ENCODE peak calls at places on chromosomes 13 and 19, in nine cellular contexts. B, I, H, Q, X, A, Y, F and R are unnamed samples. For H3K4me1, the result is how much of the 10 kb centered on the place peaks cover.

GRCh38 chr19:18682807-18683108 is 722 bp upstream of the CRTC1 start:
- DNase-seq in Q (no peak), A (no peak), B (no peak), Y (no peak), F (no peak), X (no peak), I (no peak), H (no peak), R (no peak)

GRCh38 chr13:100394005-100394695 is 194.4 kb downstream of the GGACT start:
- DNase-seq in Y (peak), F (peak), A (no peak), Q (no peak), B (no peak), X (no peak), I (no peak), H (no peak), R (no peak)

GRCh38 chr19:29372461-29372860 is 153.3 kb upstream of the VSTM2B start:
- DNase-seq in Y (no peak), A (no peak), Q (no peak), F (no peak), X (peak), I (no peak), B (peak), H (no peak), R (peak)

GRCh38 chr19:51994048-51994644 is 7.5 kb upstream of the ZNF350 start:
- DNase-seq in F (no peak), X (no peak), B (no peak), Y (no peak), H (no peak), A (no peak), Q (no peak), I (no peak), R (no peak)

GRCh38 chr19:39969681-39970423 is 1.1 kb upstream of the PSMC4 start:
- DNase-seq in X (no peak), Q (no peak), I (no peak), A (no peak), B (no peak), F (peak), Y (peak), H (no peak), R (no peak)

GRCh38 chr19:11422163-11423068 is 3.3 kb upstream of the RGL3 start:
- DNase-seq in F (peak), I (peak), A (peak), X (peak), B (peak), Q (peak), H (peak), Y (peak), R (peak)

GRCh38 chr19:4456566-4456842 is 1.1 kb downstream of the UBXN6 start:
- DNase-seq in F (no peak), H (no peak), I (no peak), Y (no peak), Q (peak), B (peak), X (no peak), A (peak), R (no peak)

GRCh38 chr13:30976041-30976440 is 43.6 kb downstream of the TEX26 start:
- DNase-seq in H (no peak), B (no peak), X (no peak), I (no peak), A (no peak), Y (no peak), Q (no peak), F (no peak), R (no peak)

GRCh38 chr13:107379398-107380155 is 811.6 kb upstream of the ARGLU1 start:
- DNase-seq in X (no peak), F (no peak), Q (no peak), B (no peak), A (no peak), I (no peak), Y (no peak), H (no peak), R (no peak)

GRCh38 chr13:102484329-102484728 is 82.5 kb upstream of the FGF14 start:
- DNase-seq in H (no peak), Q (peak), Y (no peak), A (no peak), F (no peak), X (no peak), I (no peak), B (no peak), R (no peak)

GRCh38 chr19:6767081-6767356 is 216 bp downstream of the SH2D3A start:
- DNase-seq in X (no peak), H (no peak), Q (peak), B (no peak), A (no peak), Y (no peak), I (no peak), F (no peak), R (no peak)

GRCh38 chr19:13092608-13093260 is 9.9 kb downstream of the LYL1 start:
- DNase-seq in X (no peak), H (no peak), A (no peak), F (no peak), I (no peak), Q (no peak), B (no peak), Y (no peak), R (no peak)

GRCh38 chr13:109684836-109685602 is 101.4 kb downstream of the IRS2 start:
- DNase-seq in X (peak), B (no peak), Y (no peak), Q (peak), A (no peak), H (peak), I (peak), F (no peak), R (no peak)

GRCh38 chr13:52833261-52833660 is 15.2 kb downstream of the PCDH8 start:
- DNase-seq in X (no peak), I (no peak), F (no peak), A (no peak), H (no peak), Y (no peak), B (peak), Q (no peak), R (no peak)

GRCh38 chr13:91111476-91112190 is 235.9 kb upstream of the MIR17HG start:
- DNase-seq in H (no peak), F (no peak), Q (no peak), B (no peak), I (no peak), X (no peak), A (no peak), Y (no peak), R (no peak)

GRCh38 chr13:72023895-72024294 is 156.9 kb upstream of the DACH1 start:
- DNase-seq in A (no peak), F (no peak), H (no peak), I (no peak), X (no peak), B (no peak), Y (no peak), Q (no peak), R (no peak)

GRCh38 chr13:32164622-32165268 is 133.2 kb downstream of the FRY start:
- DNase-seq in Q (peak), A (no peak), H (no peak), F (peak), I (no peak), B (peak), Y (peak), X (no peak), R (peak)

GRCh38 chr13:26989261-26990007 is 182.2 kb downstream of the USP12 start:
- DNase-seq in Y (no peak), F (no peak), I (no peak), A (peak), H (no peak), Q (no peak), X (no peak), B (no peak), R (no peak)

GRCh38 chr13:110108348-110109139 is 198.4 kb downstream of the COL4A1 start:
- DNase-seq in A (peak), Q (peak), X (peak), I (peak), H (peak), F (no peak), B (peak), Y (no peak), R (peak)

GRCh38 chr13:21405309-21405708 is 53.8 kb downstream of the ZDHHC20 start:
- DNase-seq in H (no peak), Q (peak), X (no peak), B (no peak), A (no peak), F (no peak), Y (no peak), I (no peak), R (no peak)

GRCh38 chr13:72284791-72285190 is 417.8 kb upstream of the DACH1 start:
- DNase-seq in H (no peak), X (no peak), B (no peak), I (no peak), Y (no peak), Q (no peak), A (no peak), F (no peak), R (no peak)

GRCh38 chr19:41479757-41480191 is 36.8 kb downstream of the ERICH4 start:
- DNase-seq in B (no peak), A (no peak), Q (no peak), X (peak), F (no peak), Y (no peak), I (peak), H (no peak), R (peak)

GRCh38 chr13:80814541-80814940 is 473.6 kb upstream of the SPRY2 start:
- DNase-seq in A (no peak), H (no peak), Q (no peak), F (no peak), I (no peak), X (no peak), B (no peak), Y (no peak), R (no peak)

GRCh38 chr13:91240341-91240740 is 107.1 kb upstream of the MIR17HG start:
- DNase-seq in H (no peak), F (no peak), A (no peak), Q (no peak), X (no peak), I (no peak), B (no peak), Y (no peak), R (no peak)

GRCh38 chr19:37470216-37470615 is 1.1 kb downstream of the ZNF570 start:
- DNase-seq in A (no peak), H (no peak), X (no peak), F (no peak), I (no peak), Q (peak), B (no peak), Y (no peak), R (no peak)

GRCh38 chr19:54390942-54391577 is 24.2 kb upstream of the TTYH1 start:
- DNase-seq in A (no peak), X (peak), Y (peak), H (no peak), B (peak), I (no peak), Q (peak), F (peak), R (no peak)

GRCh38 chr19:4197625-4198466 is 15.4 kb downstream of the ANKRD24 start:
- DNase-seq in Y (no peak), Q (peak), I (no peak), X (no peak), A (no peak), H (no peak), F (no peak), B (peak), R (no peak)

GRCh38 chr13:47134939-47135489 is 238.2 kb upstream of the HTR2A start:
- DNase-seq in I (no peak), X (no peak), B (no peak), F (no peak), A (no peak), H (no peak), Y (no peak), Q (no peak), R (no peak)

GRCh38 chr13:19062801-19063200 is 118.8 kb downstream of the TUBA3C start:
- DNase-seq in A (no peak), F (no peak), Y (no peak), B (no peak), Q (no peak), I (no peak), X (no peak), H (no peak), R (no peak)

GRCh38 chr19:944171-944567 is 18.3 kb downstream of the ARID3A start:
- DNase-seq in H (no peak), I (no peak), B (no peak), Q (peak), A (no peak), F (no peak), X (no peak), Y (no peak), R (no peak)

GRCh38 chr19:32396046-32396652 is 9.4 kb upstream of the DPY19L3 start:
- DNase-seq in Y (no peak), I (no peak), Q (peak), A (no peak), F (no peak), X (no peak), B (no peak), H (no peak), R (no peak)

GRCh38 chr19:30029721-30030510 is 87.9 kb downstream of the URI1 start:
- DNase-seq in I (no peak), Q (peak), X (no peak), B (no peak), A (no peak), F (no peak), Y (no peak), H (no peak), R (no peak)

GRCh38 chr19:12611361-12611699 is 610 bp downstream of the ZNF791 start:
- DNase-seq in X (peak), B (peak), Q (peak), H (peak), F (no peak), Y (no peak), A (peak), I (peak), R (peak)

GRCh38 chr19:1105873-1106840 is 2.4 kb downstream of the GPX4 start:
- DNase-seq in H (no peak), Q (no peak), I (no peak), X (no peak), A (no peak), Y (no peak), F (no peak), B (no peak), R (no peak)

GRCh38 chr13:106847049-106847448 is 279.1 kb upstream of the ARGLU1 start:
- DNase-seq in F (no peak), Y (no peak), H (no peak), I (no peak), X (no peak), B (no peak), Q (no peak), A (no peak), R (no peak)

GRCh38 chr13:97889803-97890202 is 63.7 kb upstream of the IPO5 start:
- DNase-seq in I (peak), H (peak), X (no peak), Q (no peak), A (no peak), F (no peak), B (no peak), Y (no peak), R (no peak)

GRCh38 chr13:43368003-43368402 is 344.6 kb downstream of the DNAJC15 start:
- DNase-seq in Q (peak), A (no peak), F (peak), B (no peak), I (no peak), Y (peak), H (no peak), X (peak), R (no peak)

GRCh38 chr13:43363156-43363918 is 340.0 kb downstream of the DNAJC15 start:
- DNase-seq in Q (no peak), H (no peak), F (no peak), I (no peak), Y (no peak), B (no peak), X (no peak), A (no peak), R (no peak)

GRCh38 chr13:43360911-43361605 is 337.7 kb downstream of the DNAJC15 start:
- DNase-seq in I (no peak), F (no peak), B (no peak), Y (no peak), X (no peak), A (no peak), Q (no peak), H (no peak), R (no peak)

GRCh38 chr13:43365042-43365344 is 341.6 kb downstream of the DNAJC15 start:
- DNase-seq in I (no peak), X (no peak), Y (no peak), A (no peak), B (no peak), H (no peak), Q (no peak), F (no peak), R (no peak)

GRCh38 chr13:43364210-43365041 is 341.0 kb downstream of the DNAJC15 start:
- DNase-seq in I (peak), F (no peak), A (peak), B (no peak), Q (no peak), X (no peak), Y (no peak), H (no peak), R (no peak)
- H3K4me3 ChIP-seq in I (no peak), F (no peak), A (peak), B (no peak), Q (no peak), X (no peak), Y (no peak), H (peak), R (no peak)

GRCh38 chr19:45420871-45421270 is 2.8 kb downstream of the ERCC1 start:
- DNase-seq in H (no peak), I (no peak), B (no peak), X (no peak), A (no peak), Q (no peak), Y (no peak), F (no peak), R (no peak)
- H3K4me1 ChIP-seq in H (under half), I (under half), B (under half), X (under half), A (under half), Q (under half), Y (under half), F (under half), R (under half)

DNA sequence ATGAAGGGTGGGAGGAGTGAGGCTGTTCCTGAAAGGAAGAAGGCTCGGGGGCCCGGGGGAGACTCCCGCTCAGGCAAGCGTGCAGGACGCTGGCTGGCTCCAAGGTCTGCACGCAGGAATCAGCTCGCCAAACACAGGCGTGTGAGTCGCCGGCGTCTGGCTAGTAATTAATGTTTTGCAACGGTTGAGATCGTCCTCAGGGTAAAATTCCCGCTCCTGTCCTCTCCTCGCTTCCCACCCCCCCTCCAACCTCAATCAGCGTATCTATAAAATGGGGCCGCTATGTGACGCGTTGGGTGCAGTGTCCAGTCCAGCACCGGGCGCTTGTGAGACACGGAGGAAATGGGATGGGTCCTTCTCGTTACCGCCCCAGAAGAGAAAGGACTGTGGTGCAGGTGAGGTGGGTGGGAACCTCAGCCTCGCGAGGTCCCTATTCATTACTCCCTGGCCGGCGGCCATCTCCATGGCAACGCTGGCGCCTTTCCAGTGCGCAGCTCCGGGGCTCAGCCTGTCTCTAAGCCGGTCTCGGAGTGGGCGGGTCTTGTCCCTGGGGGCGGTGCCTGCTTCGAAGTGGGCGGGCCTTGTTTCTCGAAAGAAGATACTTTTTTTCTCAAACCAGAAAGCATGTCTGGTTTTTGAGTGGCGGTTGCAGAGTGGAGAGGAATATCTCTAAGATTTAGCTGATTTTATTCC is 6.5 kb upstream of the ZNF579 start:
- DNase-seq in X (peak), Q (peak), I (peak), Y (peak), F (peak), B (peak), A (peak), H (peak), R (peak)
- H3K4me3 ChIP-seq in X (peak), Q (peak), I (no peak), Y (peak), F (peak), B (peak), A (peak), H (peak), R (no peak)

GRCh38 chr13:28494861-28495585 is at the start of gene FLT1:
- DNase-seq in X (no peak), Y (peak), A (no peak), H (peak), F (no peak), Q (peak), I (peak), B (peak), R (no peak)
- H3K4me1 ChIP-seq in X (under half), Y (under half), A (under half), H (under half), F (under half), Q (under half), I (under half), B (under half), R (under half)